ENCODE peak calls at places on chromosomes 16 and 17, in nine cellular contexts. I, N, J, Q, Y, T, S, K and D are unnamed samples.

GRCh38 chr17:48717367-48718161 is 4.8 kb downstream of the PRAC1 start:
- DNase-seq in I (no peak), N (no peak), J (no peak), Q (no peak), Y (no peak), T (no peak), S (no peak), K (no peak), D (no peak)

GRCh38 chr16:50303605-50304466 is 37.5 kb downstream of the ADCY7 start:
- DNase-seq in I (no peak), N (no peak), J (no peak), Q (no peak), Y (no peak), T (no peak), S (no peak), K (no peak), D (no peak)

GRCh38 chr16:48160575-48160974 is 4.8 kb upstream of the ABCC12 start:
- DNase-seq in I (no peak), N (no peak), J (no peak), Q (no peak), Y (no peak), T (no peak), S (no peak), K (no peak), D (no peak)

GRCh38 chr16:57979006-57979585 is 8.2 kb upstream of the CNGB1 start:
- DNase-seq in I (no peak), N (no peak), J (no peak), Q (no peak), Y (no peak), T (no peak), S (no peak), K (no peak), D (no peak)

GRCh38 chr16:53991181-53992056 is 287.5 kb downstream of the FTO start:
- DNase-seq in I (no peak), N (peak; percentile 55), J (no peak), Q (no peak), Y (no peak), T (no peak), S (peak; percentile 32), K (no peak), D (no peak)

GRCh38 chr17:57701121-57701520 is 44.0 kb downstream of the CCDC182 start:
- DNase-seq in I (peak; percentile 25), N (no peak), J (no peak), Q (no peak), Y (no peak), T (no peak), S (no peak), K (no peak), D (no peak)

GRCh38 chr16:5064915-5065314 is 841 bp downstream of the C16orf89 start:
- DNase-seq in I (no peak), N (no peak), J (no peak), Q (no peak), Y (no peak), T (no peak), S (no peak), K (no peak), D (no peak)

GRCh38 chr16:49964316-49964715 is 60.7 kb upstream of the CNEP1R1 start:
- DNase-seq in I (no peak), N (no peak), J (no peak), Q (no peak), Y (no peak), T (no peak), S (no peak), K (no peak), D (no peak)

GRCh38 chr16:13350000-13350399 is 448.6 kb downstream of the SHISA9 start:
- DNase-seq in I (no peak), N (no peak), J (no peak), Q (no peak), Y (no peak), T (no peak), S (no peak), K (no peak), D (no peak)

GRCh38 chr16:16182918-16183317 is 40.4 kb downstream of the ABCC6 start:
- DNase-seq in I (no peak), N (no peak), J (no peak), Q (no peak), Y (no peak), T (no peak), S (no peak), K (no peak), D (no peak)

GRCh38 chr16:57185446-57185944 is 344 bp downstream of the PSME3IP1 start:
- DNase-seq in I (no peak), N (no peak), J (no peak), Q (peak; percentile 72), Y (peak; percentile 23), T (peak; percentile 26), S (no peak), K (peak; percentile 55), D (no peak)

GRCh38 chr16:88759245-88759975 is 25.6 kb downstream of the PIEZO1 start:
- DNase-seq in I (no peak), N (no peak), J (no peak), Q (no peak), Y (no peak), T (peak; percentile 71), S (peak; percentile 10), K (no peak), D (no peak)

GRCh38 chr16:64626771-64627170 is 495.1 kb downstream of the CDH11 start:
- DNase-seq in I (no peak), N (no peak), J (no peak), Q (no peak), Y (no peak), T (no peak), S (no peak), K (no peak), D (no peak)

GRCh38 chr16:21946889-21947635 is 6.1 kb upstream of the UQCRC2 start:
- DNase-seq in I (no peak), N (no peak), J (no peak), Q (peak; percentile 1), Y (no peak), T (no peak), S (no peak), K (no peak), D (no peak)

GRCh38 chr16:85355515-85355837 is 243.2 kb upstream of the CIBAR2 start:
- DNase-seq in I (no peak), N (no peak), J (no peak), Q (no peak), Y (no peak), T (no peak), S (no peak), K (no peak), D (no peak)

GRCh38 chr17:69638516-69638915 is 224.0 kb downstream of the MAP2K6 start:
- DNase-seq in I (no peak), N (no peak), J (no peak), Q (no peak), Y (no peak), T (no peak), S (no peak), K (no peak), D (no peak)

GRCh38 chr17:37090941-37091340 is 142.2 kb downstream of the AATF start:
- DNase-seq in I (no peak), N (no peak), J (no peak), Q (no peak), Y (no peak), T (no peak), S (no peak), K (no peak), D (no peak)

GRCh38 chr16:66930189-66930588 is 4.0 kb downstream of the CIAO2B start:
- DNase-seq in I (no peak), N (no peak), J (no peak), Q (peak; percentile 74), Y (no peak), T (no peak), S (no peak), K (no peak), D (no peak)

GRCh38 chr16:27113341-27113841 is 46.7 kb downstream of the C16orf82 start:
- DNase-seq in I (no peak), N (no peak), J (peak; percentile 81), Q (no peak), Y (no peak), T (no peak), S (no peak), K (no peak), D (no peak)

GRCh38 chr17:76716146-76716833 is 5.5 kb upstream of the MXRA7 start:
- DNase-seq in I (no peak), N (peak; percentile 90), J (no peak), Q (peak; percentile 94), Y (peak; percentile 50), T (peak; percentile 70), S (peak; percentile 99), K (peak; percentile 90), D (no peak)

GRCh38 chr17:28394717-28395116 is 11.3 kb downstream of the SLC46A1 start:
- DNase-seq in I (no peak), N (no peak), J (no peak), Q (no peak), Y (no peak), T (no peak), S (no peak), K (peak; percentile 31), D (no peak)